ENCODE peak calls at places on chromosomes 16 and 17, in eight cellular contexts. One of them, this sample, is unnamed.

GRCh38 chr17:81253358-81254131 is 14.4 kb downstream of the NDUFAF8 start:
- DNase-seq in fibroblast of pulmonary artery: peak
- DNase-seq in activated naive CD4-positive, alpha-beta T cell treated with anti-CD3 and anti-CD28 coated beads, Interleukin-2, amount 10 ng/mL, durations not matched to agents 7 days and 5 days: peak
- DNase-seq in T follicular helper cell: peak
- DNase-seq in skeletal muscle cell: no peak
- DNase-seq in lower lobe of right lung: peak
- DNase-seq in GDM1: no peak
- DNase-seq in A549: peak
- DNase-seq in this sample: peak

GRCh38 chr16:81678326-81679095 is 100.6 kb upstream of the PLCG2 start:
- DNase-seq in fibroblast of pulmonary artery: no peak
- DNase-seq in activated naive CD4-positive, alpha-beta T cell treated with anti-CD3 and anti-CD28 coated beads, Interleukin-2, amount 10 ng/mL, durations not matched to agents 7 days and 5 days: no peak
- DNase-seq in T follicular helper cell: no peak
- DNase-seq in skeletal muscle cell: no peak
- DNase-seq in lower lobe of right lung: no peak
- DNase-seq in GDM1: no peak
- DNase-seq in A549: no peak
- DNase-seq in this sample: no peak

GRCh38 chr17:77810536-77810935 is 148.0 kb upstream of the TNRC6C start:
- DNase-seq in fibroblast of pulmonary artery: peak
- DNase-seq in activated naive CD4-positive, alpha-beta T cell treated with anti-CD3 and anti-CD28 coated beads, Interleukin-2, amount 10 ng/mL, durations not matched to agents 7 days and 5 days: no peak
- DNase-seq in T follicular helper cell: no peak
- DNase-seq in skeletal muscle cell: peak
- DNase-seq in lower lobe of right lung: peak
- DNase-seq in GDM1: no peak
- DNase-seq in A549: no peak
- DNase-seq in this sample: no peak

GRCh38 chr17:15502315-15503112 is 35.1 kb upstream of the CDRT4 start:
- DNase-seq in fibroblast of pulmonary artery: peak
- DNase-seq in activated naive CD4-positive, alpha-beta T cell treated with anti-CD3 and anti-CD28 coated beads, Interleukin-2, amount 10 ng/mL, durations not matched to agents 7 days and 5 days: peak
- DNase-seq in T follicular helper cell: peak
- DNase-seq in skeletal muscle cell: peak
- DNase-seq in lower lobe of right lung: peak
- DNase-seq in GDM1: no peak
- DNase-seq in A549: peak
- DNase-seq in this sample: peak

GRCh38 chr16:29806641-29807425 is 504 bp downstream of the MAZ start:
- DNase-seq in fibroblast of pulmonary artery: no peak
- DNase-seq in activated naive CD4-positive, alpha-beta T cell treated with anti-CD3 and anti-CD28 coated beads, Interleukin-2, amount 10 ng/mL, durations not matched to agents 7 days and 5 days: peak
- DNase-seq in T follicular helper cell: no peak
- DNase-seq in skeletal muscle cell: no peak
- DNase-seq in lower lobe of right lung: peak
- DNase-seq in GDM1: peak
- DNase-seq in A549: no peak
- DNase-seq in this sample: peak

GRCh38 chr16:47622666-47623176 is 161.6 kb downstream of the PHKB start:
- DNase-seq in fibroblast of pulmonary artery: no peak
- DNase-seq in activated naive CD4-positive, alpha-beta T cell treated with anti-CD3 and anti-CD28 coated beads, Interleukin-2, amount 10 ng/mL, durations not matched to agents 7 days and 5 days: no peak
- DNase-seq in T follicular helper cell: no peak
- DNase-seq in skeletal muscle cell: no peak
- DNase-seq in lower lobe of right lung: no peak
- DNase-seq in GDM1: no peak
- DNase-seq in A549: no peak
- DNase-seq in this sample: no peak

GRCh38 chr17:28124962-28125361 is 82.5 kb downstream of the NLK start:
- DNase-seq in fibroblast of pulmonary artery: no peak
- DNase-seq in activated naive CD4-positive, alpha-beta T cell treated with anti-CD3 and anti-CD28 coated beads, Interleukin-2, amount 10 ng/mL, durations not matched to agents 7 days and 5 days: no peak
- DNase-seq in T follicular helper cell: no peak
- DNase-seq in skeletal muscle cell: no peak
- DNase-seq in lower lobe of right lung: no peak
- DNase-seq in GDM1: no peak
- DNase-seq in A549: no peak
- DNase-seq in this sample: no peak

GRCh38 chr16:12084436-12084835 is 107.9 kb downstream of the SNX29 start:
- DNase-seq in fibroblast of pulmonary artery: no peak
- DNase-seq in activated naive CD4-positive, alpha-beta T cell treated with anti-CD3 and anti-CD28 coated beads, Interleukin-2, amount 10 ng/mL, durations not matched to agents 7 days and 5 days: no peak
- DNase-seq in T follicular helper cell: no peak
- DNase-seq in skeletal muscle cell: no peak
- DNase-seq in lower lobe of right lung: peak
- DNase-seq in GDM1: no peak
- DNase-seq in A549: no peak
- DNase-seq in this sample: no peak

This sample was measured in DND-41.